ENCODE peak calls at places on chromosomes 2 and 18, in seven cellular contexts. L, U, V, I, G, T and M are unnamed samples.

GRCh38 chr2:211652366-211652765 is 886.2 kb downstream of the ERBB4 start:
- DNase-seq in L (no peak), U (no peak), V (no peak), I (no peak), G (no peak), T (no peak), M (no peak)

GRCh38 chr2:9675369-9676351 is 44.9 kb upstream of the YWHAQ start:
- DNase-seq in L (peak; percentile 97), U (no peak), V (no peak), I (no peak), G (peak; percentile 89), T (no peak), M (no peak)

GRCh38 chr2:168753765-168754334 is 48.6 kb upstream of the NOSTRIN start:
- DNase-seq in L (no peak), U (no peak), V (no peak), I (no peak), G (no peak), T (no peak), M (no peak)

GRCh38 chr2:212537311-212538155 is 1.1 kb downstream of the ERBB4 start:
- DNase-seq in L (no peak), U (no peak), V (peak; percentile 39), I (peak; percentile 74), G (no peak), T (peak; percentile 69), M (peak; percentile 51)

GRCh38 chr2:203918264-203918663 is 18.3 kb upstream of the ICOS start:
- DNase-seq in L (no peak), U (no peak), V (no peak), I (no peak), G (no peak), T (no peak), M (no peak)

GRCh38 chr18:55089595-55089994 is 130.3 kb upstream of the CCDC68 start:
- DNase-seq in L (no peak), U (no peak), V (no peak), I (no peak), G (no peak), T (no peak), M (no peak)

GRCh38 chr2:241858206-241859016 is at the start of gene PDCD1:
- DNase-seq in L (no peak), U (no peak), V (no peak), I (peak; percentile 24), G (no peak), T (peak; percentile 67), M (peak; percentile 35)

GRCh38 chr2:207768891-207769596 is 662 bp downstream of the FZD5 start:
- DNase-seq in L (no peak), U (no peak), V (no peak), I (peak; percentile 48), G (peak; percentile 34), T (no peak), M (no peak)

GRCh38 chr2:54593249-54593648 is 130.2 kb upstream of the EML6 start:
- DNase-seq in L (no peak), U (no peak), V (no peak), I (no peak), G (no peak), T (no peak), M (no peak)
- TF ChIP-seq CTCF in L (no peak), U (no peak), V (no peak), I (no peak), G (no peak), T (no peak), M (no peak)

GRCh38 chr2:232365621-232366321 is 12.8 kb upstream of the ALPP start:
- DNase-seq in L (peak; percentile 42), U (no peak), V (no peak), I (no peak), G (peak; percentile 38), T (peak; percentile 57), M (peak; percentile 29)
- TF ChIP-seq CTCF in L (peak; percentile 26), U (no peak), V (peak; percentile 51), I (peak; percentile 42), G (peak; percentile 59), T (no peak), M (no peak)

GRCh38 chr2:233929352-233929843 is 12.2 kb downstream of the TRPM8 start:
- DNase-seq in L (no peak), U (no peak), V (no peak), I (no peak), G (no peak), T (no peak), M (no peak)

GRCh38 chr2:233926806-233927205 is 9.6 kb downstream of the TRPM8 start:
- DNase-seq in L (peak; percentile 20), U (no peak), V (no peak), I (no peak), G (no peak), T (no peak), M (no peak)

GRCh38 chr2:233925402-233925801 is 8.2 kb downstream of the TRPM8 start:
- DNase-seq in L (no peak), U (no peak), V (no peak), I (no peak), G (no peak), T (no peak), M (no peak)

GRCh38 chr2:233934524-233934923 is 17.4 kb downstream of the TRPM8 start:
- DNase-seq in L (no peak), U (no peak), V (no peak), I (no peak), G (no peak), T (no peak), M (no peak)

DNA sequence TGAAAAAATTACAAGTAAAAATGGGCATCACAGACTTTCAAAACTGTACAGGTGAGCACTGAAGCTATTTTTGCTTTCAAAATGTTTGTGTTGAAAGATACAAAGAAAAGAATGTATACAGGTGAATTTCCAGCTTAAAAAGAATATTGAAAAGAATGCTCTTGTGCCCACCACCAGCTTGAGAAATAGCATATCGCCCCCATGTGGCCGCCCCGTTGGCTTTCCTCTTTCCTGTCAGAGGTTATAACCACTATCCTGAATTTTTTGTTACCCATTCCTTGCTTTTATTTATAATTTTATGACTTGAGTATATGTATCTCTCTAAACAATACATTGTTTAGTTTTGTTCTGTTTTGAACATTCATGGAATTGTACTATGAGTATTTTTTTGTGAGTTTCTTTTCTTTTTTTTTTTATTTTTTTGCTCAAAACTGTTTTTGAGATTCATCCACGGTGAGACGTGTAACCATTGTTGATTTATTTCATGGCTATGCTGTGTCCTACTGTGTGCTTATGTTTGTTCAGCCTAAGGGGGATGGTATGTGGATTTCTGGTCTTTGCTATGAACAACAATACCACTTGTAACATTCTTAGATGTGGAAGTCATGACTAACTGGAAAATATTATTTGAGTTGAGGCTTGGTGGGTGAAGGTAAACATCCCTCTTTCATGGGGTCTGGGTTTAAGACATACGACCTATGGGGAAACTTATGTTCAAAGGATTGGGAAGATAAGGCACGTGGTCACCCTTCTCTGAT is 11.6 kb downstream of the TRPM8 start:
- DNase-seq in L (no peak), U (no peak), V (no peak), I (peak; percentile 54), G (peak; percentile 29), T (no peak), M (no peak)
- TF ChIP-seq CTCF in L (peak; percentile 73), U (no peak), V (peak; percentile 74), I (peak; percentile 76), G (peak; percentile 52), T (no peak), M (peak; percentile 50)

DNA sequence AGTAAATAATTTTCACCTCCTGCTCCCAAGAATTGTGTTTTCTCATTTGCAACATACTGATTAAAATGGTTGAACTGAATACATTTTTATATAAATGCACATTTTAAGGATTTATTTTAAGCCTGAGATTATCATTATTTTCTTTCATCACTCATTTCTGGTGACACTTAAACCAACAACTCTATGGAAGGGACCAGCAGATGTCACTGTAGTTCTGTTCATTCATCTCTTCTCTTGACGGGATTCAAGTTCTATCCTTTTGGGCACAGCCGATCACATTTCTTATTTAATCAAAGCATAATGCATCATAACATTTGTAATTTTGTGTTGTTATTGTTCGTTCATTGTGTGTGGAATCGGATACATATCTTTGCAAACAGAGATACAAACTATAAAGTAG is 417.9 kb downstream of the HRH4 start:
- DNase-seq in L (peak; percentile 13), U (no peak), V (no peak), I (peak; percentile 55), G (peak; percentile 67), T (no peak), M (no peak)
- TF ChIP-seq CTCF in L (peak; percentile 61), U (no peak), V (peak; percentile 64), I (peak; percentile 48), G (peak; percentile 61), T (peak; percentile 52), M (peak; percentile 83)

DNA sequence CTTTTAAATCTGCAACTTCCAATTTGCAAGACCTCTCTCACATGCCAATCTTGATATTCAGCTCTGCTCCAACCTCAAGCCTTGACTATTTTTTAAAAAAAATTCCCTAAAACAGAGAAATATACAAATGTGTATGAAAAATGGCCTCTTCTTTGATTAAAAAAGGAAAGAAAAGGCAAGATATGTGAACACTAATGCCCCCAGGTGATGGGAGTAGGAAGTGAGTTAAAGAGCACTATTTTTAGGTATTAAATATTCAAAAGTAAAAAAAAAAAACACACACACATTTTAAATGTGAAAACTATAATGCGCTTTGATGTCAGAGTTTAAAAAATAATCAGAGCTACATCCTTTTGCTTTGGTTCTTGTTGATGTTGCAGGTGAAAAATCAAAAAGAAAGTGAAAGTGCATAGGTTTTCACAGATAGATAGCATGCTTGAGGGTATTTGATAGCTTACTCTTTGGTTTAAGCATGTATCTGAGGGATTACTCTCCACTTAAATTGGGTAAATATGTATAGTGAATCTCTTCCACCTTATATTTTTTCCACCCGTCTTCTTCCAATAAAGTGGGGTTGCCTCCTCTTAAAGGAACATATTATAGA is 406.0 kb upstream of the POU3F3 start:
- DNase-seq in L (no peak), U (no peak), V (no peak), I (no peak), G (no peak), T (no peak), M (no peak)
- TF ChIP-seq CTCF in L (peak; percentile 31), U (no peak), V (peak; percentile 46), I (no peak), G (no peak), T (no peak), M (peak; percentile 59)

DNA sequence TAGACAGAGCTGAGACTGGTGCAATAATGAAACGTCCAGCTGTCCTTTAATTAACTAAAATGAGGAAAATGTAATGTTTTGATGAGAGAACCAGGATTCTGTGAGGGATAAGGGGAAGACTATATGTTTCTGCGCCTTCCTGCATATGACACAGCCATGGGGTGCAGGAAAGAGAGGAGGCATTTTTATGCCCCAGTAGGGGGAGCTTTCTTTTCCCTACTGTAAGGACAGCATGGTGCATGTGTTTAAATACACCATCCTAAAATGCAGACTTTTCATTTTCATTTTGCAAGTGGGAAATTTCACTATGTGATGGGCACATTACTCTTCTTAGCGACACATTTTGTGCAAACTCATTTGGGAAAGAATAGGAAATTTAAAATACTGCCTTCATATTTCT is 446.1 kb downstream of the ARHGAP15 start:
- DNase-seq in L (no peak), U (no peak), V (no peak), I (peak; percentile 48), G (peak; percentile 18), T (no peak), M (no peak)
- TF ChIP-seq CTCF in L (peak; percentile 7), U (no peak), V (peak; percentile 45), I (peak; percentile 55), G (peak; percentile 64), T (no peak), M (peak; percentile 44)

GRCh38 chr2:149466635-149467034 is 120.9 kb downstream of the MMADHC start:
- DNase-seq in L (peak; percentile 38), U (no peak), V (no peak), I (no peak), G (peak; percentile 97), T (no peak), M (no peak)
- TF ChIP-seq CTCF in L (no peak), U (no peak), V (no peak), I (no peak), G (no peak), T (no peak), M (no peak)